ENCODE peak calls at places on chromosomes 1 and 21, in eight cellular contexts. Y, P, C, U, O, V, K and X are unnamed samples.

GRCh38 chr1:245576323-245576722 is 421.5 kb downstream of the KIF26B start:
- DNase-seq in P (no peak), O (no peak), K (no peak), U (no peak), C (no peak), V (no peak), Y (no peak), X (no peak)

GRCh38 chr1:248622491-248623106 is 12.3 kb downstream of the OR2T11 start:
- DNase-seq in K (no peak), O (no peak), P (no peak), U (no peak), C (no peak), V (no peak), Y (no peak), X (peak; percentile 37)

GRCh38 chr1:78038071-78038470 is 7.7 kb upstream of the GIPC2 start:
- DNase-seq in O (no peak), U (no peak), Y (no peak), P (no peak), K (no peak), V (no peak), C (no peak), X (no peak)

GRCh38 chr1:24564695-24565094 is 8.8 kb downstream of the NCMAP start:
- DNase-seq in V (no peak), O (no peak), K (no peak), Y (no peak), P (no peak), C (no peak), U (no peak), X (no peak)

GRCh38 chr1:174988986-174989385 is 10.8 kb upstream of the CACYBP start:
- DNase-seq in V (no peak), U (no peak), O (no peak), K (no peak), Y (no peak), P (no peak), C (no peak), X (no peak)

GRCh38 chr1:30661311-30661710 is 62.1 kb downstream of the MATN1 start:
- DNase-seq in V (no peak), P (no peak), C (no peak), U (no peak), O (no peak), K (no peak), Y (no peak), X (no peak)

GRCh38 chr21:45506836-45507522 is 35.3 kb downstream of the SLC19A1 start:
- DNase-seq in V (no peak), O (no peak), C (peak; percentile 67), K (no peak), Y (no peak), U (no peak), P (peak; percentile 4), X (no peak)

GRCh38 chr1:116716391-116716790 is 37.8 kb upstream of the CD2 start:
- DNase-seq in P (no peak), C (no peak), V (no peak), Y (no peak), O (no peak), K (no peak), U (no peak), X (no peak)

GRCh38 chr21:18902641-18903040 is 499.1 kb upstream of the TMPRSS15 start:
- DNase-seq in K (no peak), Y (no peak), P (no peak), U (no peak), O (no peak), C (no peak), V (no peak), X (no peak)

GRCh38 chr1:235326719-235327558 is 1.0 kb downstream of the ARID4B start:
- DNase-seq in V (peak; percentile 39), K (peak; percentile 32), C (peak; percentile 82), O (peak; percentile 16), Y (peak; percentile 69), P (peak; percentile 54), U (no peak), X (peak; percentile 65)

GRCh38 chr1:90725341-90725960 is 8.3 kb upstream of the BARHL2 start:
- DNase-seq in P (no peak), U (no peak), V (no peak), Y (no peak), O (no peak), K (no peak), C (no peak), X (no peak)

GRCh38 chr1:179924268-179924667 is 30.3 kb upstream of the CEP350 start:
- DNase-seq in K (no peak), Y (no peak), P (no peak), U (no peak), C (no peak), O (no peak), V (no peak), X (no peak)

GRCh38 chr1:14923400-14924011 is 230.0 kb upstream of the TMEM51 start:
- DNase-seq in P (no peak), C (no peak), U (no peak), O (no peak), Y (no peak), V (no peak), K (no peak), X (no peak)

GRCh38 chr1:186708578-186709203 is 28.5 kb upstream of the PTGS2 start:
- DNase-seq in K (no peak), V (no peak), O (no peak), U (no peak), P (no peak), C (no peak), Y (no peak), X (no peak)

GRCh38 chr1:215417122-215417521 is 150.0 kb upstream of the KCTD3 start:
- DNase-seq in U (no peak), Y (no peak), K (no peak), V (no peak), P (no peak), O (no peak), C (no peak), X (no peak)

GRCh38 chr1:24586970-24587820 is 31.3 kb downstream of the NCMAP start:
- DNase-seq in O (peak; percentile 6), P (no peak), C (no peak), V (peak; percentile 84), K (no peak), Y (peak; percentile 54), U (no peak), X (peak; percentile 64)

GRCh38 chr1:62281922-62282555 is 37.2 kb downstream of the KANK4 start:
- DNase-seq in V (no peak), C (no peak), P (no peak), K (no peak), O (no peak), Y (no peak), U (no peak), X (no peak)

GRCh38 chr1:59814180-59814900 is 409 bp upstream of the HOOK1 start:
- DNase-seq in V (peak; percentile 93), K (peak; percentile 81), Y (peak; percentile 85), P (peak; percentile 73), O (no peak), U (no peak), C (peak; percentile 85), X (peak; percentile 59)

GRCh38 chr1:233802611-233803010 is 101.9 kb upstream of the SLC35F3 start:
- DNase-seq in V (no peak), O (no peak), C (no peak), P (no peak), Y (no peak), U (no peak), K (no peak), X (no peak)

GRCh38 chr1:150464422-150464826 is 22.8 kb upstream of the TARS2 start:
- DNase-seq in P (peak; percentile 42), K (peak; percentile 29), V (peak; percentile 82), Y (peak; percentile 71), C (no peak), U (no peak), O (no peak), X (peak; percentile 76)

GRCh38 chr1:69312055-69312732 is 255.5 kb upstream of the LRRC7 start:
- DNase-seq in K (no peak), Y (no peak), O (no peak), C (no peak), P (no peak), U (no peak), V (peak; percentile 48), X (no peak)

GRCh38 chr1:111441573-111442192 is 7.4 kb downstream of the WDR77 start:
- DNase-seq in P (peak; percentile 22), V (peak; percentile 61), C (no peak), K (peak; percentile 23), O (no peak), Y (peak; percentile 60), U (no peak), X (peak; percentile 74)

GRCh38 chr1:186605762-186606350 is 74.4 kb downstream of the PTGS2 start:
- DNase-seq in P (no peak), Y (no peak), U (no peak), V (peak; percentile 51), O (no peak), C (no peak), K (no peak), X (peak; percentile 69)

GRCh38 chr1:71087060-71087459 is 6.2 kb upstream of the ZRANB2 start:
- DNase-seq in U (no peak), P (no peak), Y (no peak), C (no peak), K (no peak), V (peak; percentile 18), O (no peak), X (no peak)

GRCh38 chr1:47439151-47440051 is 1.6 kb downstream of the FOXD2 start:
- DNase-seq in O (no peak), U (no peak), K (no peak), Y (no peak), C (peak; percentile 79), P (no peak), V (no peak), X (no peak)

GRCh38 chr1:247375747-247376146 is 40.2 kb upstream of the NLRP3 start:
- DNase-seq in O (no peak), K (no peak), V (no peak), U (no peak), C (no peak), Y (no peak), P (no peak), X (no peak)

GRCh38 chr1:43951021-43951985 is 4.6 kb downstream of the IPO13 start:
- DNase-seq in K (no peak), Y (no peak), U (no peak), V (no peak), P (no peak), O (no peak), C (no peak), X (no peak)

GRCh38 chr1:198072177-198072576 is 84.6 kb upstream of the NEK7 start:
- DNase-seq in V (no peak), C (no peak), K (no peak), U (no peak), P (no peak), O (no peak), Y (no peak), X (no peak)

GRCh38 chr1:9444532-9444931 is 94.7 kb upstream of the SLC25A33 start:
- DNase-seq in P (no peak), Y (no peak), O (no peak), C (no peak), K (no peak), V (no peak), U (no peak), X (no peak)

GRCh38 chr1:94637096-94637495 is 95.5 kb upstream of the F3 start:
- DNase-seq in K (no peak), V (no peak), U (no peak), O (no peak), P (no peak), C (no peak), Y (no peak), X (no peak)

GRCh38 chr1:207077470-207078377 is 10.9 kb upstream of the C4BPB start:
- DNase-seq in K (no peak), O (peak; percentile 17), P (no peak), C (no peak), U (no peak), V (peak; percentile 72), Y (peak; percentile 58), X (peak; percentile 71)

GRCh38 chr1:173570370-173571030 is 32.4 kb downstream of the SLC9C2 start:
- DNase-seq in O (no peak), Y (no peak), C (no peak), P (no peak), K (no peak), U (no peak), V (no peak), X (no peak)

GRCh38 chr1:201842472-201843020 is 13.6 kb downstream of the IPO9 start:
- DNase-seq in P (no peak), K (no peak), U (no peak), V (no peak), Y (no peak), O (no peak), C (no peak), X (peak; percentile 29)

GRCh38 chr21:42834730-42835191 is 44.6 kb downstream of the WDR4 start:
- DNase-seq in K (no peak), Y (no peak), V (no peak), U (no peak), C (peak; percentile 62), P (no peak), O (no peak), X (no peak)